ENCODE peak calls at places on chromosome 1, in eight cellular contexts. J is fibroblast of lung, I is NCI-H146, V is AG08395, H is caudate nucleus, A is HFFc6, R is GM13977, N is Karpas-422. F is an unnamed sample.

GRCh38 chr1:179090522-179090921 is 8.7 kb downstream of the TOR3A start:
- DNase-seq in J (no peak), I (no peak), V (no peak), H (no peak), A (no peak), R (no peak), N (no peak), F (no peak)

GRCh38 chr1:3644273-3644672 is 5.6 kb downstream of the WRAP73 start:
- DNase-seq in J (no peak), I (no peak), V (no peak), H (no peak), A (no peak), R (no peak), N (no peak), F (peak; percentile 49)

GRCh38 chr1:172790245-172790644 is 131.3 kb downstream of the FASLG start:
- DNase-seq in J (no peak), I (no peak), V (no peak), H (no peak), A (peak; percentile 33), R (no peak), N (no peak), F (no peak)

GRCh38 chr1:7506677-7507619 is 264.1 kb upstream of the VAMP3 start:
- DNase-seq in J (no peak), I (no peak), V (no peak), H (no peak), A (no peak), R (no peak), N (no peak), F (no peak)

GRCh38 chr1:6157528-6158174 is 22.5 kb downstream of the CHD5 start:
- DNase-seq in J (no peak), I (peak; percentile 85), V (no peak), H (no peak), A (peak; percentile 24), R (no peak), N (no peak), F (no peak)

GRCh38 chr1:9842781-9843575 is 19.2 kb upstream of the CLSTN1 start:
- DNase-seq in J (no peak), I (no peak), V (no peak), H (no peak), A (no peak), R (no peak), N (no peak), F (no peak)

GRCh38 chr1:206556748-206557635 is 49.7 kb downstream of the RASSF5 start:
- DNase-seq in J (peak; percentile 21), I (peak; percentile 76), V (peak; percentile 57), H (peak; percentile 29), A (peak; percentile 13), R (peak; percentile 70), N (peak; percentile 94), F (peak; percentile 96)

GRCh38 chr1:175471039-175471800 is 272.2 kb downstream of the TNR start:
- DNase-seq in J (peak; percentile 43), I (no peak), V (peak; percentile 34), H (no peak), A (peak; percentile 32), R (no peak), N (no peak), F (no peak)

GRCh38 chr1:39992229-39992628 is 37.3 kb downstream of the MFSD2A start:
- DNase-seq in J (no peak), I (no peak), V (peak; percentile 41), H (no peak), A (peak; percentile 55), R (no peak), N (no peak), F (no peak)